ENCODE peak calls at places on chromosomes 11 and 22, in seven cellular contexts. One of them, this sample, is unnamed.

GRCh38 chr11:44823920-44824704 is 97.3 kb downstream of the TSPAN18 start:
- DNase-seq in K562: no peak
- DNase-seq in GM12878: no peak
- DNase-seq in HCT116: no peak
- DNase-seq in SK-N-SH: no peak
- DNase-seq in H1: peak; percentile 72
- DNase-seq in HepG2: peak; percentile 52
- DNase-seq in this sample: no peak

GRCh38 chr11:32056445-32056844 is 34.4 kb upstream of the RCN1 start:
- DNase-seq in K562: no peak
- DNase-seq in GM12878: no peak
- DNase-seq in HCT116: no peak
- DNase-seq in SK-N-SH: no peak
- DNase-seq in H1: no peak
- DNase-seq in HepG2: no peak
- DNase-seq in this sample: no peak

GRCh38 chr11:107859459-107860239 is 1.1 kb upstream of the SLC35F2 start:
- DNase-seq in K562: no peak
- DNase-seq in GM12878: peak; percentile 63
- DNase-seq in HCT116: peak; percentile 37
- DNase-seq in SK-N-SH: peak; percentile 55
- DNase-seq in H1: no peak
- DNase-seq in HepG2: no peak
- DNase-seq in this sample: peak; percentile 47

GRCh38 chr22:30605449-30606110 is 1.4 kb upstream of the TCN2 start:
- DNase-seq in K562: peak; percentile 64
- DNase-seq in GM12878: no peak
- DNase-seq in HCT116: peak; percentile 52
- DNase-seq in SK-N-SH: peak; percentile 77
- DNase-seq in H1: no peak
- DNase-seq in HepG2: peak; percentile 44
- DNase-seq in this sample: peak; percentile 61

GRCh38 chr22:22691716-22692701 is 47.6 kb downstream of the GGTLC2 start:
- DNase-seq in K562: no peak
- DNase-seq in GM12878: no peak
- DNase-seq in HCT116: no peak
- DNase-seq in SK-N-SH: no peak
- DNase-seq in H1: no peak
- DNase-seq in HepG2: no peak
- DNase-seq in this sample: no peak

GRCh38 chr11:61302550-61302949 is 7.4 kb upstream of the VWCE start:
- DNase-seq in K562: no peak
- DNase-seq in GM12878: no peak
- DNase-seq in HCT116: no peak
- DNase-seq in SK-N-SH: no peak
- DNase-seq in H1: no peak
- DNase-seq in HepG2: no peak
- DNase-seq in this sample: no peak

GRCh38 chr11:110367571-110367970 is 62.2 kb upstream of the FDX1 start:
- DNase-seq in K562: no peak
- DNase-seq in GM12878: no peak
- DNase-seq in HCT116: no peak
- DNase-seq in SK-N-SH: no peak
- DNase-seq in H1: no peak
- DNase-seq in HepG2: no peak
- DNase-seq in this sample: no peak

GRCh38 chr11:18633256-18634139 is 644 bp downstream of the SPTY2D1 start:
- DNase-seq in K562: no peak
- DNase-seq in GM12878: peak; percentile 75
- DNase-seq in HCT116: no peak
- DNase-seq in SK-N-SH: peak; percentile 54
- DNase-seq in H1: no peak
- DNase-seq in HepG2: no peak
- DNase-seq in this sample: no peak

GRCh38 chr11:61923166-61924015 is 6.0 kb upstream of the RAB3IL1 start:
- DNase-seq in K562: peak; percentile 59
- DNase-seq in GM12878: no peak
- DNase-seq in HCT116: no peak
- DNase-seq in SK-N-SH: peak; percentile 61
- DNase-seq in H1: no peak
- DNase-seq in HepG2: peak; percentile 87
- DNase-seq in this sample: peak; percentile 31

GRCh38 chr11:44823006-44823405 is 96.2 kb downstream of the TSPAN18 start:
- DNase-seq in K562: peak; percentile 53
- DNase-seq in GM12878: no peak
- DNase-seq in HCT116: no peak
- DNase-seq in SK-N-SH: no peak
- DNase-seq in H1: no peak
- DNase-seq in HepG2: no peak
- DNase-seq in this sample: no peak

GRCh38 chr11:70815485-70815832 is 417.1 kb downstream of the CTTN start:
- DNase-seq in K562: no peak
- DNase-seq in GM12878: no peak
- DNase-seq in HCT116: no peak
- DNase-seq in SK-N-SH: no peak
- DNase-seq in H1: no peak
- DNase-seq in HepG2: no peak
- DNase-seq in this sample: no peak

GRCh38 chr11:83836883-83837654 is 550.9 kb upstream of the CCDC90B start:
- DNase-seq in K562: peak; percentile 34
- DNase-seq in GM12878: peak; percentile 5
- DNase-seq in HCT116: peak; percentile 24
- DNase-seq in SK-N-SH: peak; percentile 69
- DNase-seq in H1: peak; percentile 17
- DNase-seq in HepG2: peak; percentile 65
- DNase-seq in this sample: peak; percentile 81

GRCh38 chr11:62553839-62554361 is 7.3 kb upstream of the AHNAK start:
- DNase-seq in K562: no peak
- DNase-seq in GM12878: no peak
- DNase-seq in HCT116: peak; percentile 68
- DNase-seq in SK-N-SH: no peak
- DNase-seq in H1: no peak
- DNase-seq in HepG2: no peak
- DNase-seq in this sample: no peak

GRCh38 chr11:72805214-72805613 is 9.0 kb upstream of the ATG16L2 start:
- DNase-seq in K562: no peak
- DNase-seq in GM12878: no peak
- DNase-seq in HCT116: no peak
- DNase-seq in SK-N-SH: no peak
- DNase-seq in H1: no peak
- DNase-seq in HepG2: no peak
- DNase-seq in this sample: no peak

GRCh38 chr11:44470849-44471248 is 94.6 kb upstream of the CD82 start:
- DNase-seq in K562: no peak
- DNase-seq in GM12878: no peak
- DNase-seq in HCT116: no peak
- DNase-seq in SK-N-SH: no peak
- DNase-seq in H1: no peak
- DNase-seq in HepG2: no peak
- DNase-seq in this sample: no peak

GRCh38 chr11:126102436-126102894 is 39.8 kb upstream of the CDON start:
- DNase-seq in K562: peak; percentile 39
- DNase-seq in GM12878: peak; percentile 16
- DNase-seq in HCT116: no peak
- DNase-seq in SK-N-SH: peak; percentile 68
- DNase-seq in H1: no peak
- DNase-seq in HepG2: peak; percentile 25
- DNase-seq in this sample: no peak

GRCh38 chr11:37613031-37613430 is 1015.0 kb upstream of the RAG2 start:
- DNase-seq in K562: no peak
- DNase-seq in GM12878: no peak
- DNase-seq in HCT116: no peak
- DNase-seq in SK-N-SH: no peak
- DNase-seq in H1: no peak
- DNase-seq in HepG2: no peak
- DNase-seq in this sample: no peak

GRCh38 chr11:72138821-72139390 is 3.4 kb downstream of the FOLR3 start:
- DNase-seq in K562: no peak
- DNase-seq in GM12878: no peak
- DNase-seq in HCT116: no peak
- DNase-seq in SK-N-SH: no peak
- DNase-seq in H1: no peak
- DNase-seq in HepG2: no peak
- DNase-seq in this sample: no peak

GRCh38 chr11:67504023-67504949 is 877 bp downstream of the PITPNM1 start:
- DNase-seq in K562: peak; percentile 83
- DNase-seq in GM12878: no peak
- DNase-seq in HCT116: no peak
- DNase-seq in SK-N-SH: peak; percentile 88
- DNase-seq in H1: no peak
- DNase-seq in HepG2: no peak
- DNase-seq in this sample: no peak

GRCh38 chr22:44191036-44191454 is 10.3 kb downstream of the PARVG start:
- DNase-seq in K562: no peak
- DNase-seq in GM12878: no peak
- DNase-seq in HCT116: no peak
- DNase-seq in SK-N-SH: no peak
- DNase-seq in H1: no peak
- DNase-seq in HepG2: no peak
- DNase-seq in this sample: no peak

GRCh38 chr11:32003335-32003734 is 87.5 kb upstream of the RCN1 start:
- DNase-seq in K562: no peak
- DNase-seq in GM12878: no peak
- DNase-seq in HCT116: no peak
- DNase-seq in SK-N-SH: no peak
- DNase-seq in H1: no peak
- DNase-seq in HepG2: no peak
- DNase-seq in this sample: no peak

GRCh38 chr22:47036936-47037485 is 274.6 kb downstream of the TBC1D22A start:
- DNase-seq in K562: no peak
- DNase-seq in GM12878: no peak
- DNase-seq in HCT116: no peak
- DNase-seq in SK-N-SH: no peak
- DNase-seq in H1: no peak
- DNase-seq in HepG2: no peak
- DNase-seq in this sample: no peak

GRCh38 chr22:24894998-24895397 is 51.5 kb downstream of the LHFPL7 start:
- DNase-seq in K562: no peak
- DNase-seq in GM12878: no peak
- DNase-seq in HCT116: peak; percentile 18
- DNase-seq in SK-N-SH: peak; percentile 85
- DNase-seq in H1: no peak
- DNase-seq in HepG2: peak; percentile 61
- DNase-seq in this sample: peak; percentile 9

GRCh38 chr22:19852177-19852781 is 2.4 kb downstream of the GNB1L start:
- DNase-seq in K562: peak; percentile 73
- DNase-seq in GM12878: no peak
- DNase-seq in HCT116: no peak
- DNase-seq in SK-N-SH: no peak
- DNase-seq in H1: no peak
- DNase-seq in HepG2: no peak
- DNase-seq in this sample: no peak

GRCh38 chr22:19853879-19854777 is 546 bp downstream of the GNB1L start:
- DNase-seq in K562: peak; percentile 79
- DNase-seq in GM12878: no peak
- DNase-seq in HCT116: peak; percentile 2
- DNase-seq in SK-N-SH: no peak
- DNase-seq in H1: no peak
- DNase-seq in HepG2: no peak
- DNase-seq in this sample: no peak

GRCh38 chr22:19851291-19852176 is 3.1 kb downstream of the GNB1L start:
- DNase-seq in K562: no peak
- DNase-seq in GM12878: no peak
- DNase-seq in HCT116: no peak
- DNase-seq in SK-N-SH: no peak
- DNase-seq in H1: no peak
- DNase-seq in HepG2: no peak
- DNase-seq in this sample: no peak

GRCh38 chr22:19854778-19855503 is at the start of the genes GNB1L and RTL10:
- DNase-seq in K562: peak; percentile 100
- DNase-seq in GM12878: peak; percentile 90
- DNase-seq in HCT116: peak; percentile 85
- DNase-seq in SK-N-SH: peak; percentile 98
- DNase-seq in H1: peak; percentile 70
- DNase-seq in HepG2: peak; percentile 90
- DNase-seq in this sample: peak; percentile 86

DNA sequence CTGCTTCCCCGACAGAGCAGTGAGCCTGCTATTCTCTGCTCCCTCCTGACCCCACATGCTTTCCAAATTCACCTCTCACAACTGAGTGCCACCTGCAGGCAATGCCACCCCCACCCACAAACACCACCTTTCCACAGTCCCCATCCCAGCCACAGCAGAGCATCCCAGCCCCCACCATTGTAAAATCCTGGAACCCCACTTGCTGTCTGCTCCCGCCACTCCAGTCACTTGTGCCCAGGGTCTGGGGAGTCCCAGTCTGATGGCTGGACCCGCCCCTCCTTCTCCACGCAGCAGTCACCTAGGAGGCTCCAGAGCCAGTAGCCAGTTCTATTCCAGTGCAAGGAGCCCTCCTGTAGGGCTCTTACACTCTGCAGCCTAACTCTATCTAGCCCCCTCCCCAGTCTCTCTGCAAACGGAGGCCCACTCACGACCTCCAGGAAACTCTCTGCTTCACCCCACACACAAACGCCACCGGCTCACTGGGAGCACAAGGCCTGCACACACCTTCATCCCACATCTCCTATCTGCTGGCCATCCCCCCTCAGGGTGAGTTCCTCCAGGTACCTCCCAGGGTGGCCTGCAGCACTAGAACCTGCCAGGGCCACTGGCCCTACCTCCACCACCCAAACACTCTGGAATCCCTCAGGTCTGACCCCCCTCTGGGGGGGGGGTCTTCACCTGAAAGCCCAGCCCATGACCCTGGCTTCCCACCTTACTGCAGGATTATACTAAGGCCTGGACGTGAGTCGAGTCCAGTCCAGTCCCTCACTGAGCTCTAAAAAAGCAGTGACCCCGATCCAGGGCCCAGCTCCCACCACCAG is 1.4 kb downstream of the GNB1L start:
- DNase-seq in K562: peak; percentile 73
- DNase-seq in GM12878: no peak
- DNase-seq in HCT116: no peak
- DNase-seq in SK-N-SH: no peak
- DNase-seq in H1: no peak
- DNase-seq in HepG2: no peak
- DNase-seq in this sample: no peak
- TF ChIP-seq JUND in K562: no peak
- TF ChIP-seq JUND in GM12878: no peak
- TF ChIP-seq JUND in HCT116: no peak
- TF ChIP-seq JUND in SK-N-SH: no peak
- TF ChIP-seq JUND in H1: no peak
- TF ChIP-seq JUND in HepG2: no peak
- TF ChIP-seq JUND in this sample: no peak

GRCh38 chr11:7677071-7677470 is 3.8 kb upstream of the CYB5R2 start:
- DNase-seq in K562: no peak
- DNase-seq in GM12878: no peak
- DNase-seq in HCT116: no peak
- DNase-seq in SK-N-SH: no peak
- DNase-seq in H1: no peak
- DNase-seq in HepG2: no peak
- DNase-seq in this sample: no peak
- TF ChIP-seq JUND in K562: no peak
- TF ChIP-seq JUND in GM12878: no peak
- TF ChIP-seq JUND in HCT116: no peak
- TF ChIP-seq JUND in SK-N-SH: no peak
- TF ChIP-seq JUND in H1: no peak
- TF ChIP-seq JUND in HepG2: no peak
- TF ChIP-seq JUND in this sample: no peak

GRCh38 chr11:8597182-8597581 is 3.2 kb upstream of the STK33 start:
- DNase-seq in K562: no peak
- DNase-seq in GM12878: no peak
- DNase-seq in HCT116: no peak
- DNase-seq in SK-N-SH: no peak
- DNase-seq in H1: no peak
- DNase-seq in HepG2: no peak
- DNase-seq in this sample: no peak
- TF ChIP-seq JUND in K562: no peak
- TF ChIP-seq JUND in GM12878: no peak
- TF ChIP-seq JUND in HCT116: no peak
- TF ChIP-seq JUND in SK-N-SH: no peak
- TF ChIP-seq JUND in H1: no peak
- TF ChIP-seq JUND in HepG2: no peak
- TF ChIP-seq JUND in this sample: no peak

GRCh38 chr11:130721736-130722135 is 194.5 kb downstream of the SNX19 start:
- DNase-seq in K562: no peak
- DNase-seq in GM12878: no peak
- DNase-seq in HCT116: no peak
- DNase-seq in SK-N-SH: no peak
- DNase-seq in H1: no peak
- DNase-seq in HepG2: no peak
- DNase-seq in this sample: no peak
- TF ChIP-seq JUND in K562: no peak
- TF ChIP-seq JUND in GM12878: no peak
- TF ChIP-seq JUND in HCT116: no peak
- TF ChIP-seq JUND in SK-N-SH: no peak
- TF ChIP-seq JUND in H1: no peak
- TF ChIP-seq JUND in HepG2: no peak
- TF ChIP-seq JUND in this sample: no peak

This sample was measured in T47D.